ENCODE peak calls at places on chromosomes 4 and X, in five cellular contexts. Q, K, G, Y and D are unnamed samples. For H3K27me3, the result is how much of the 10 kb centered on the place peaks cover.

GRCh38 chr4:40540801-40541200 is 88.9 kb downstream of the RBM47 start:
- DNase-seq in Y (no peak), G (no peak), K (no peak), Q (no peak), D (no peak)

GRCh38 chrX:13022926-13023325 is 21.5 kb downstream of the FAM9C start:
- DNase-seq in Y (no peak), Q (no peak), G (no peak), K (no peak), D (no peak)

GRCh38 chr4:4412661-4413372 is 25.9 kb downstream of the NSG1 start:
- DNase-seq in Y (no peak), Q (no peak), G (no peak), K (no peak), D (no peak)

GRCh38 chrX:80879916-80880315 is 70.2 kb upstream of the BRWD3 start:
- DNase-seq in G (no peak), Y (no peak), K (no peak), Q (no peak), D (no peak)

GRCh38 chr4:138576684-138577083 is 334.5 kb upstream of the SLC7A11 start:
- DNase-seq in Y (no peak), G (no peak), Q (peak), K (no peak), D (no peak)

GRCh38 chr4:66585767-66586166 is 915.5 kb upstream of the EPHA5 start:
- DNase-seq in G (no peak), Y (no peak), K (no peak), Q (no peak), D (no peak)

GRCh38 chrX:67555578-67556203 is 11.9 kb downstream of the AR start:
- DNase-seq in Q (peak), G (peak), K (peak), Y (peak), D (no peak)

GRCh38 chr4:77804471-77804870 is 14.7 kb downstream of the CNOT6L start:
- DNase-seq in G (no peak), Y (no peak), K (no peak), Q (no peak), D (no peak)

GRCh38 chr4:73944061-73944875 is 37.6 kb downstream of the PF4 start:
- DNase-seq in Q (peak), Y (no peak), G (peak), K (peak), D (no peak)

GRCh38 chr4:1366371-1367229 is 19.6 kb downstream of the UVSSA start:
- DNase-seq in Q (no peak), Y (no peak), G (no peak), K (no peak), D (no peak)

GRCh38 chr4:88791274-88791673 is 93.6 kb upstream of the NAP1L5 start:
- DNase-seq in Q (peak), Y (no peak), K (no peak), G (no peak), D (no peak)

GRCh38 chrX:71996826-71997225 is 86.2 kb downstream of the NHSL2 start:
- DNase-seq in Q (peak), K (no peak), Y (no peak), G (peak), D (peak)

GRCh38 chrX:10022580-10023245 is 55.6 kb downstream of the CLDN34 start:
- DNase-seq in G (peak), Y (no peak), K (no peak), Q (no peak), D (no peak)

GRCh38 chrX:107485019-107485418 is 35.6 kb downstream of the FRMPD3 start:
- DNase-seq in K (no peak), G (no peak), Q (no peak), Y (no peak), D (no peak)

GRCh38 chrX:97057349-97057909 is 173.7 kb downstream of the RPA4 start:
- DNase-seq in Y (no peak), Q (no peak), G (no peak), K (no peak), D (no peak)

GRCh38 chr4:11628093-11628725 is 199.5 kb upstream of the HS3ST1 start:
- DNase-seq in G (no peak), Y (no peak), K (no peak), Q (no peak), D (no peak)

GRCh38 chrX:40054793-40055192 is 43.0 kb downstream of the BCOR start:
- DNase-seq in Q (no peak), G (no peak), K (no peak), Y (no peak), D (no peak)

GRCh38 chr4:8173641-8174242 is 15.1 kb upstream of the ABLIM2 start:
- DNase-seq in G (no peak), Y (no peak), Q (no peak), K (no peak), D (no peak)

GRCh38 chr4:185215261-185215660 is 5.9 kb downstream of the SNX25 start:
- DNase-seq in Q (peak), G (no peak), K (no peak), Y (no peak), D (no peak)

GRCh38 chrX:132480581-132481203 is 8.1 kb downstream of the MBNL3 start:
- DNase-seq in K (peak), G (peak), Y (peak), Q (no peak), D (peak)

GRCh38 chr4:176534566-176534965 is 214.8 kb downstream of the SPCS3 start:
- DNase-seq in Y (no peak), Q (no peak), G (no peak), K (no peak), D (peak)

GRCh38 chr4:75555294-75556164 is at the start of gene ODAPH:
- DNase-seq in K (no peak), G (no peak), Y (no peak), Q (peak), D (no peak)

GRCh38 chr4:152545088-152545487 is 9.2 kb upstream of the FBXW7 start:
- DNase-seq in Q (no peak), K (no peak), Y (no peak), G (no peak), D (no peak)

GRCh38 chr4:76311896-76312331 is 5.4 kb downstream of the STBD1 start:
- DNase-seq in Q (no peak), K (no peak), Y (peak), G (no peak), D (no peak)

GRCh38 chrX:27968891-27969290 is 12.4 kb downstream of the DCAF8L1 start:
- DNase-seq in Y (no peak), K (no peak), Q (no peak), G (no peak), D (no peak)

GRCh38 chrX:111868726-111869638 is 7.0 kb upstream of the TRPC5OS start:
- DNase-seq in G (no peak), K (no peak), Q (no peak), Y (no peak), D (no peak)

GRCh38 chrX:15820106-15821073 is 30.1 kb downstream of the ZRSR2 start:
- DNase-seq in Y (no peak), K (no peak), Q (no peak), G (no peak), D (no peak)

GRCh38 chrX:15816886-15817285 is 26.6 kb downstream of the ZRSR2 start:
- DNase-seq in K (no peak), G (no peak), Y (no peak), Q (peak), D (no peak)

GRCh38 chrX:15814811-15815210 is 24.5 kb downstream of the ZRSR2 start:
- DNase-seq in Q (no peak), K (no peak), G (no peak), Y (no peak), D (no peak)

GRCh38 chrX:15815779-15816452 is 25.6 kb downstream of the ZRSR2 start:
- DNase-seq in Y (no peak), K (no peak), G (no peak), Q (peak), D (no peak)

GRCh38 chrX:15816453-15816838 is 26.2 kb downstream of the ZRSR2 start:
- DNase-seq in Y (no peak), Q (peak), K (no peak), G (no peak), D (no peak)
- TF ChIP-seq CTCF in Y (no peak), Q (no peak), K (no peak), G (no peak), D (no peak)

DNA sequence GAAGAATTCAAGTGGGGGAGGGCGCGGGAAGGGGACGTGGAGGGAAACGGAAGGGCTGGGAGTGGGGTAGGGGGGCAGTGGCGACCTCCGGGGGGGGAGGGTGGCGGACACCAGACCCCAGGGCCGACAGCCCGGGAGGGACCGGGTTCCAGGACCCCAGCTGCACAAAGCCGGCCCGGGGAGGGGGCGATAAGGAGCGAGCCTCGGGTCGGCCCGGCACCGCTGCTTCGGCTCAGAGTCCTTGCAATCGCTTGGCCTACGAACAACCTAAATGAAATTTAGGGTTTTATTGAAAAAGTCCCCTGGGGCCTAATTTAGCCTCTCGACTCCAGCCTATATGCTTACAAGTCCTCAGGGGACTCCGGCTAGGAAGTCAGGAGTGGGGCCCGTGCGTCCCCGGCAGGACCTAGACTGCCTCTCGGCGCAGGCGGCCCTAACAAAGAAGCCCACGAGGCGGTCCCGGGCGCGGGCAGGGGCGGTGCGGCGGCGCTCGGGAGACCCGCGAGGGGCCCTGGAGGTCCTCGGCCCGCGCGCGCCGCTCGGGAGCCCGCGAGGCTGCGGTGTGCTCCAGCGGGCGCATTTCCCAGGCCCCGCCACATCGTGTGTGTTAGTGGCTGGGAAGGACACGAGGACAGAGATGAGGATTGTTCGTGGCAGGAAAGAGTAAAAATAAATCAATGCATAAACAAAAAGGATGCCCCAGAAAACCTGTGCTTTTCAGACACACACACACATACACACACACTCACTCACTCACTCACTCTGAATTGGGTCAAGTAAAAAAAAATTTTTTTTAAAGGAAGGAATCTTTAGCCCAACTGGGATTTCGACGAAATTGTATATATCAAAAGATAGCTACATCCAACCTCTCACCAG is 70.0 kb downstream of the MGST2 start:
- DNase-seq in Q (peak), Y (no peak), K (no peak), G (no peak), D (no peak)
- H3K4me3 ChIP-seq in Q (peak), Y (peak), K (peak), G (peak), D (peak)

GRCh38 chrX:15314472-15314871 is 968 bp downstream of the ASB11 start:
- DNase-seq in K (no peak), G (no peak), Y (no peak), Q (no peak), D (no peak)

GRCh38 chrX:15311119-15311518 is 4.3 kb downstream of the ASB11 start:
- DNase-seq in Y (no peak), K (no peak), G (no peak), Q (no peak), D (no peak)

GRCh38 chrX:15315509-15315908 is at the start of gene ASB11:
- DNase-seq in G (no peak), K (no peak), Y (no peak), Q (no peak), D (no peak)

DNA sequence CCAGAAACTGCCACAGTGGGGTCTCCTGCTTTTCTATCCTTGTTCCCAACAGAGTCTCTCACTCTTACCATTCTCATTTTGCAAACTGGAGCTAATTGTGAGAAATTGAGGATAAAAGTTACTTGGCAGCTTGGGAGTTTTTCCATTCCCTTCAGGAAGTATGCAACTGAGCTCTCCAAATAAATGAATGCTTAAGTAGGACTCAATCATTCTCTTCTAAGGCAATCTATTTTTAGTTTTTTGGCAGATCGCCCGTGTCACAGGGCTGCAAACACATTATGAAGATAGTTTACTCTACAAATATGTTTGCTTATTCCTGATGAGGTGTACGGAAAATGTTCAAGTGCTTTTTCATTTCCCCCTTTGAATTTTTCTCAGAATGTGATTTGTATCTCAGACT is 5.3 kb downstream of the ASB11 start:
- DNase-seq in Y (peak), K (peak), Q (no peak), G (peak), D (no peak)
- H3K27me3 ChIP-seq in Y (under half), K (under half), Q (under half), G (under half), D (under half)

GRCh38 chr4:44422912-44423311 is 25.7 kb downstream of the KCTD8 start:
- DNase-seq in K (no peak), Y (no peak), G (no peak), Q (no peak), D (no peak)

GRCh38 chr4:44421330-44421729 is 27.3 kb downstream of the KCTD8 start:
- DNase-seq in G (no peak), Y (no peak), K (no peak), Q (no peak), D (no peak)

DNA sequence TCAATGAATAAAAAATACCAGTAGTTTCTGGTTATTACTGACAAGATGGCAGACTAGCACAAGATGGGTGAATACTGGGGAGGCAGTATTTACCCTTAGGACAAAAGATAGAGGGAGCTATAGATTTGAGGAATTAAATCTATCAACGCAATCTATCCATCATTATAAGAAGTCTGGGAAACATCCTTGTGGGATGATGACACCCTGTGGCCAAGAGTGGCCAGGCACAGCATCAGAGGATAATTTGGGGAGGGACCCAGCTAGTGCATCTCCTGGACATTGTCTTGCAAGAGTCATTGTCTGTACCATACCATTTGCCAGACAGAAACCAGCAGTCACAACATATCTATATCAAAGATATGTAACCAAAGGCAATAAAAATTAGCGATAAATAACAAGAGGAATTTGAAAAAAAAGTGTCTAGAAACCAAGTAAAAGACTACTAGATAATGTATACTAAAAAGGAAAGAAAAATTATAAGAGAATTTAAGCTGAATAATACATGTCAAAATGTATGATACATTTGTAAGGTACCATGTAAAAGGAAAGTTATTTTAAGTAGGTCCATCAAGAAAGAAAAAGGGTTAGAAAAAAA is 22.9 kb downstream of the KCTD8 start:
- DNase-seq in G (no peak), K (no peak), Y (no peak), Q (peak), D (no peak)
- TF ChIP-seq CTCF in G (peak), K (no peak), Y (no peak), Q (peak), D (no peak)

GRCh38 chrX:37754518-37754917 is 25.3 kb upstream of the CYBB start:
- DNase-seq in G (no peak), Y (no peak), Q (no peak), K (no peak), D (no peak)
- H3K4me3 ChIP-seq in G (no peak), Y (no peak), Q (no peak), K (no peak), D (no peak)

GRCh38 chrX:135975421-135975820 is 1.6 kb upstream of the MMGT1 start:
- DNase-seq in G (no peak), Q (no peak), Y (no peak), K (no peak), D (no peak)
- H3K27me3 ChIP-seq in G (under half), Q (under half), Y (under half), K (under half), D (under half)